ENCODE peak calls at places on chromosomes 11 and 22, in nine cellular contexts. Y is psoas muscle; Q is neuronal stem cell; K is CD8-positive, alpha-beta memory T cell; P is fibroblast of pulmonary artery; M is cardiac muscle cell; B is transverse colon; L is endothelial cell of umbilical vein; S is Peyer's patch. H is an unnamed sample.

GRCh38 chr22:35397095-35397904 is 2.6 kb upstream of the MCM5 start:
- DNase-seq in Y (no peak), Q (no peak), K (no peak), P (peak; percentile 45), M (no peak), B (no peak), L (peak; percentile 45), S (no peak), H (peak; percentile 59)

GRCh38 chr22:38043151-38044039 is 13.8 kb upstream of the PICK1 start:
- DNase-seq in Y (no peak), Q (no peak), K (no peak), P (no peak), M (no peak), B (no peak), L (no peak), S (no peak), H (no peak)

GRCh38 chr11:14908214-14908880 is 16.3 kb upstream of the CYP2R1 start:
- DNase-seq in Y (no peak), Q (no peak), K (no peak), P (peak; percentile 62), M (peak; percentile 44), B (peak; percentile 34), L (peak; percentile 36), S (no peak), H (no peak)

GRCh38 chr22:44906248-44906936 is 103.4 kb downstream of the PHF21B start:
- DNase-seq in Y (no peak), Q (no peak), K (no peak), P (no peak), M (no peak), B (no peak), L (no peak), S (peak; percentile 23), H (no peak)

GRCh38 chr22:46971776-46972150 is 209.3 kb downstream of the TBC1D22A start:
- DNase-seq in Y (no peak), Q (no peak), K (no peak), P (no peak), M (no peak), B (no peak), L (no peak), S (no peak), H (no peak)

GRCh38 chr11:115164774-115165173 is 339.4 kb downstream of the CADM1 start:
- DNase-seq in Y (no peak), Q (no peak), K (no peak), P (no peak), M (no peak), B (no peak), L (no peak), S (no peak), H (peak; percentile 3)

GRCh38 chr11:46916669-46917108 is 1.7 kb downstream of the LRP4 start:
- DNase-seq in Y (peak; percentile 83), Q (no peak), K (no peak), P (peak; percentile 80), M (peak; percentile 87), B (peak; percentile 62), L (peak; percentile 57), S (peak; percentile 59), H (peak; percentile 49)

GRCh38 chr22:28029201-28029948 is 110.3 kb upstream of the PITPNB start:
- DNase-seq in Y (peak; percentile 63), Q (no peak), K (no peak), P (peak; percentile 90), M (no peak), B (peak; percentile 21), L (peak; percentile 99), S (peak; percentile 53), H (no peak)

GRCh38 chr22:23401111-23401909 is 178.8 kb downstream of the IGLL1 start:
- DNase-seq in Y (peak; percentile 39), Q (no peak), K (no peak), P (peak; percentile 37), M (no peak), B (no peak), L (no peak), S (peak; percentile 37), H (peak; percentile 63)

GRCh38 chr11:123308077-123308476 is 113.0 kb upstream of the CLMP start:
- DNase-seq in Y (no peak), Q (no peak), K (no peak), P (peak; percentile 49), M (peak; percentile 87), B (no peak), L (peak; percentile 22), S (no peak), H (peak; percentile 42)

GRCh38 chr11:121112498-121113455 is 11.7 kb downstream of the TECTA start:
- DNase-seq in Y (peak; percentile 65), Q (peak; percentile 37), K (no peak), P (peak; percentile 76), M (peak; percentile 85), B (peak; percentile 49), L (peak; percentile 54), S (no peak), H (peak; percentile 40)

GRCh38 chr11:2746401-2747230 is 46.8 kb upstream of the KCNQ1OT1 start:
- DNase-seq in Y (peak; percentile 47), Q (no peak), K (no peak), P (no peak), M (no peak), B (no peak), L (no peak), S (no peak), H (no peak)

GRCh38 chr11:8328231-8328794 is 64.6 kb upstream of the LMO1 start:
- DNase-seq in Y (no peak), Q (no peak), K (no peak), P (no peak), M (no peak), B (no peak), L (no peak), S (peak; percentile 29), H (no peak)

GRCh38 chr11:8329336-8329735 is 65.7 kb upstream of the LMO1 start:
- DNase-seq in Y (no peak), Q (no peak), K (no peak), P (no peak), M (no peak), B (no peak), L (no peak), S (no peak), H (no peak)

GRCh38 chr11:8329961-8330361 is 66.3 kb upstream of the LMO1 start:
- DNase-seq in Y (peak; percentile 44), Q (no peak), K (no peak), P (no peak), M (no peak), B (no peak), L (no peak), S (no peak), H (no peak)

GRCh38 chr11:8327761-8328192 is 64.1 kb upstream of the LMO1 start:
- DNase-seq in Y (no peak), Q (no peak), K (no peak), P (no peak), M (no peak), B (no peak), L (no peak), S (peak; percentile 15), H (no peak)

GRCh38 chr11:8328848-8329330 is 65.2 kb upstream of the LMO1 start:
- DNase-seq in Y (peak; percentile 88), Q (peak; percentile 86), K (peak; percentile 7), P (peak; percentile 75), M (peak; percentile 82), B (peak; percentile 85), L (peak; percentile 67), S (peak; percentile 76), H (peak; percentile 45)
- H3K4me3 ChIP-seq in Y (peak overlapping the region; percentile 51), Q (peak overlapping the region; percentile 49), K (no peak overlapping the region), P (no peak overlapping the region), M (no peak overlapping the region), B (no peak overlapping the region), L (no peak overlapping the region), S (no peak overlapping the region), H (no peak overlapping the region)

GRCh38 chr22:43862882-43863202 is 529 bp upstream of the SULT4A1 start:
- DNase-seq in Y (peak; percentile 34), Q (no peak), K (no peak), P (no peak), M (no peak), B (no peak), L (no peak), S (no peak), H (no peak)
- H3K4me3 ChIP-seq in Y (no peak overlapping the region), Q (peak overlapping the region; percentile 85), K (no peak overlapping the region), P (peak overlapping the region; percentile 43), M (peak overlapping the region; percentile 6), B (no peak overlapping the region), L (no peak overlapping the region), S (no peak overlapping the region), H (peak overlapping the region; percentile 27)

DNA sequence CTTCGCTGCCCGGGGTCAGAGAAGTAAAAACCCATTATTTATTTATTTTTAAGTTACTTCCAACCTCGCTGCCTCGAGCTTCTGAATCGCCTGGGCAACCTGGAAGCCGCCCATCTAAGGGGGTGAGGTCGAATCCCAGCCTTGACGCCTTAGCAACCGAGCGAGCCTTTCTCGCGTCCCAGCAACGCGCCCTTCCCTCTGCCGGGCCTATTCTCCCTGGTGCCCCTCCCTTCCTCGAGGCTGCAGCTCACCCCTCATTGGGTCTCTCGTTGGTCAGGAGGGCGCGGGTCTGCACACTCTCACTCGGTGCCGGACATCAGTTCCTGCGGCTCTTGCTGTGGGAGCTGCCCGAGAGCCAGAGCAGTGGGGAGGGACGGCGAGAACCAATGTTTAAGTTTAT is at the start of gene CCDC81:
- DNase-seq in Y (no peak), Q (peak; percentile 58), K (no peak), P (peak; percentile 16), M (peak; percentile 69), B (no peak), L (peak; percentile 41), S (no peak), H (no peak)
- H3K4me3 ChIP-seq in Y (peak within 1 kb of the TSS; percentile 6), Q (peak within 1 kb of the TSS; percentile 25), K (no peak within 1 kb of the TSS), P (peak within 1 kb of the TSS; percentile 38), M (no peak within 1 kb of the TSS), B (no peak within 1 kb of the TSS), L (peak within 1 kb of the TSS; percentile 12), S (no peak within 1 kb of the TSS), H (peak within 1 kb of the TSS; percentile 36)

GRCh38 chr22:20297414-20298109 is 22.3 kb downstream of the DGCR6L start:
- DNase-seq in Y (no peak), Q (no peak), K (no peak), P (no peak), M (no peak), B (no peak), L (no peak), S (no peak), H (no peak)

GRCh38 chr22:20298803-20299735 is 20.8 kb downstream of the DGCR6L start:
- DNase-seq in Y (peak; percentile 93), Q (peak; percentile 92), K (peak; percentile 85), P (peak; percentile 69), M (peak; percentile 92), B (peak; percentile 90), L (peak; percentile 68), S (peak; percentile 93), H (no peak)

GRCh38 chr22:20302438-20303228 is 17.2 kb downstream of the DGCR6L start:
- DNase-seq in Y (no peak), Q (no peak), K (no peak), P (no peak), M (no peak), B (no peak), L (no peak), S (no peak), H (no peak)

GRCh38 chr22:20298110-20298802 is 21.6 kb downstream of the DGCR6L start:
- DNase-seq in Y (no peak), Q (no peak), K (no peak), P (no peak), M (no peak), B (no peak), L (no peak), S (no peak), H (no peak)

DNA sequence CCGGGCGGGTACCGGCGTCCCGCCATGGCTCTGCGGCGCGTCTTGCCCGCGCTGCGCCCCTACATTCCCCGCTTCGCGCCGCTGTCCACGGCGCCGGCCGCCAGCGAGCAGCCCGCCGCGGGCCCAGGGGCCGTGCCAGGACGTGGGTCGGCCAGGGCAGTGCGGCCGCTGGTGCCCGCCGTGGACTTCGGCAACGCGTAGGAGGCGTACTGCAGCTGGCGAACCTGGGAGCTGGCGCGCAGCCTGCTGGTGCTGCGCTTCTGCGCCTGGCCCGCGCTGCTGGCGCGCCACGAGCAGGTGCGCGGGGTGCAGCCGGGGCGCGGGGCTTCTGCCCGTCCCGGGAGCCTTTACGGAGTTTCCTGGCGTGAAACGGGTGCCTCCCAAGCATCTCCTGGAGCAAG is 20.1 kb downstream of the DGCR6L start:
- DNase-seq in Y (peak; percentile 73), Q (no peak), K (no peak), P (peak; percentile 37), M (peak; percentile 58), B (peak; percentile 34), L (peak; percentile 45), S (no peak), H (no peak)
- H3K4me3 ChIP-seq in Y (peak overlapping the region; percentile 70), Q (peak overlapping the region; percentile 33), K (peak overlapping the region; percentile 61), P (no peak overlapping the region), M (peak overlapping the region; percentile 54), B (peak overlapping the region; percentile 51), L (peak overlapping the region; percentile 31), S (peak overlapping the region; percentile 48), H (peak overlapping the region; percentile 42)

H was measured in astrocyte of the cerebellum.